ENCODE peak calls at places on chromosome 4, in four cellular contexts. K, S, T and Q are unnamed samples.

GRCh38 chr4:132572210-132572609 is 576.9 kb upstream of the PCDH10 start:
- DNase-seq in K (peak), S (no peak), T (no peak), Q (no peak)

GRCh38 chr4:88382621-88383020 is 4.0 kb downstream of the HERC6 start:
- DNase-seq in K (no peak), S (no peak), T (peak), Q (no peak)

GRCh38 chr4:160180206-160180605 is 1077.3 kb downstream of the RAPGEF2 start:
- DNase-seq in K (peak), S (no peak), T (no peak), Q (peak)

GRCh38 chr4:48602222-48602621 is 112.2 kb downstream of the ZAR1 start:
- DNase-seq in K (peak), S (no peak), T (no peak), Q (no peak)

GRCh38 chr4:2787230-2788100 is 5.4 kb upstream of the SH3BP2 start:
- DNase-seq in K (no peak), S (peak), T (no peak), Q (no peak)

GRCh38 chr4:184400375-184400870 is 73.9 kb downstream of the IRF2 start:
- DNase-seq in K (peak), S (no peak), T (no peak), Q (no peak)

GRCh38 chr4:28082686-28083390 is 1222.2 kb downstream of the STIM2 start:
- DNase-seq in K (no peak), S (no peak), T (no peak), Q (no peak)

GRCh38 chr4:66275381-66276060 is 605.2 kb upstream of the EPHA5 start:
- DNase-seq in K (no peak), S (no peak), T (no peak), Q (no peak)

GRCh38 chr4:188534917-188535316 is 395.7 kb downstream of the TRIML1 start:
- DNase-seq in K (no peak), S (no peak), T (no peak), Q (peak)

GRCh38 chr4:56857601-56858301 is 36.2 kb upstream of the SPINK2 start:
- DNase-seq in K (no peak), S (no peak), T (no peak), Q (no peak)

GRCh38 chr4:22339491-22339890 is 176.4 kb downstream of the ADGRA3 start:
- DNase-seq in K (no peak), S (no peak), T (no peak), Q (no peak)

GRCh38 chr4:135917016-135917415 is 1615.3 kb downstream of the PCDH18 start:
- DNase-seq in K (no peak), S (no peak), T (no peak), Q (no peak)

GRCh38 chr4:174362340-174362739 is 78.6 kb downstream of the CEP44 start:
- DNase-seq in K (no peak), S (no peak), T (no peak), Q (no peak)

GRCh38 chr4:121122661-121123060 is 41.5 kb downstream of the TNIP3 start:
- DNase-seq in K (no peak), S (no peak), T (no peak), Q (no peak)

GRCh38 chr4:146521543-146522097 is at the start of gene SLC10A7:
- DNase-seq in K (peak), S (peak), T (peak), Q (no peak)

GRCh38 chr4:139316733-139317132 is 14.5 kb upstream of the NDUFC1 start:
- DNase-seq in K (no peak), S (no peak), T (no peak), Q (no peak)

GRCh38 chr4:113811329-113811728 is 49.8 kb upstream of the CAMK2D start:
- DNase-seq in K (no peak), S (no peak), T (no peak), Q (no peak)

GRCh38 chr4:42302348-42302747 is 94.9 kb upstream of the SHISA3 start:
- DNase-seq in K (no peak), S (no peak), T (no peak), Q (no peak)

GRCh38 chr4:32858971-32859370 is 2138.8 kb downstream of the PCDH7 start:
- DNase-seq in K (peak), S (no peak), T (no peak), Q (peak)

GRCh38 chr4:3641501-3641900 is 109.3 kb upstream of the LRPAP1 start:
- DNase-seq in K (no peak), S (no peak), T (no peak), Q (no peak)

GRCh38 chr4:176270669-176271068 is 1.6 kb upstream of the ASB5 start:
- DNase-seq in K (peak), S (peak), T (no peak), Q (peak)

GRCh38 chr4:53676402-53676871 is 85.2 kb upstream of the LNX1 start:
- DNase-seq in K (no peak), S (no peak), T (no peak), Q (no peak)

GRCh38 chr4:120007171-120007894 is 59.3 kb downstream of the MAD2L1 start:
- DNase-seq in K (peak), S (no peak), T (no peak), Q (no peak)

GRCh38 chr4:10278071-10278470 is 161.5 kb upstream of the WDR1 start:
- DNase-seq in K (no peak), S (no peak), T (no peak), Q (no peak)

GRCh38 chr4:8215641-8216442 is 16.8 kb downstream of the SH3TC1 start:
- DNase-seq in K (no peak), S (no peak), T (no peak), Q (no peak)

GRCh38 chr4:8911311-8912088 is 39.9 kb upstream of the HMX1 start:
- DNase-seq in K (no peak), S (peak), T (no peak), Q (no peak)

GRCh38 chr4:153785830-153786721 is 2.8 kb downstream of the SFRP2 start:
- DNase-seq in K (no peak), S (no peak), T (no peak), Q (peak)

GRCh38 chr4:164188236-164188635 is 565.7 kb upstream of the SMIM31 start:
- DNase-seq in K (no peak), S (no peak), T (no peak), Q (no peak)

GRCh38 chr4:153345011-153345981 is 808 bp downstream of the MND1 start:
- DNase-seq in K (no peak), S (peak), T (no peak), Q (no peak)

GRCh38 chr4:146525754-146526153 is 4.0 kb upstream of the SLC10A7 start:
- DNase-seq in K (no peak), S (no peak), T (no peak), Q (no peak)

GRCh38 chr4:110088670-110089069 is 109.7 kb downstream of the ELOVL6 start:
- DNase-seq in K (no peak), S (no peak), T (no peak), Q (no peak)

GRCh38 chr4:48949518-48950207 is 36.4 kb upstream of the CWH43 start:
- DNase-seq in K (no peak), S (no peak), T (no peak), Q (no peak)

GRCh38 chr4:7727727-7728126 is 211.9 kb downstream of the AFAP1 start:
- DNase-seq in K (no peak), S (no peak), T (no peak), Q (no peak)

GRCh38 chr4:169818063-169818679 is 60.4 kb upstream of the HPF1 start:
- DNase-seq in K (no peak), S (no peak), T (no peak), Q (no peak)

GRCh38 chr4:40307627-40308497 is 27.3 kb upstream of the CHRNA9 start:
- DNase-seq in K (no peak), S (peak), T (peak), Q (no peak)

GRCh38 chr4:169337510-169337909 is 66.8 kb upstream of the SH3RF1 start:
- DNase-seq in K (no peak), S (no peak), T (no peak), Q (peak)

GRCh38 chr4:76526585-76526990 is 91.6 kb downstream of the SHROOM3 start:
- DNase-seq in K (peak), S (no peak), T (no peak), Q (peak)

GRCh38 chr4:1240721-1241465 is 8.0 kb downstream of the CTBP1 start:
- DNase-seq in K (no peak), S (peak), T (no peak), Q (no peak)

GRCh38 chr4:95732061-95732460 is 107.8 kb upstream of the PDHA2 start:
- DNase-seq in K (peak), S (no peak), T (no peak), Q (peak)

DNA sequence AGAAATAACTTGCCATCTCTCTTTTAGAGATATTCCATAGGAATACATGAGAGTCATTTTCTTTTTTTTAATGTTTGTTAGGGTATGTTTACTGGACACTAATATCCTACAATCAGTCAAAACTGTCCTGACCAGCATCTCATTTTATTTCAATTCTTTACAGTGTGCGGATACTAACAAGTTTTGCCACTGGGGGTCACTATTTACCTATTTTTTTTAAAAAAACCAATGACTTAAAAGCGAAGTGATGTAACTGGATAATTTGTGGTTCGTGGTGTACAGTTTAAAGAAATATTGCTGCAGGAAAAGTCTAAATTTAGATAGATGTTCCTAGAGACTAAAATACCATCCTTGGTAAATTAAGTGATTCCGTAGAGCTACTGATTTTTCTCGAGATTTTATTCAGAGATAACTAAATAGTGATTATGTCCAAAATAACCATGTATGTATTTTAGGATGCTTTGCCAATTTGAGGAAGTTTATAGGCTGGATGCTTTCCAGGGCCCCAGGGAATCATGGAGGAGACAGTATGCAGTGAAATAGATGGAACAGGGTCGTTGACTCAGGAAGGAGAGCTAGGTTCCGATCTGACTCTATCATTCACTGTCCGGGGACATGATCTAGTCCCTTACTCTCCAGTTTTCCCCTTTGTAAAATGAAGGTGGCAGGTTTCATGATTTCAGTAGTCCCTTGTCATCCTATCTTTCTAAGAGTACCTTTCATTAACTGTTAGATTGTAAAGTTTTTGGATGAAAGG is 34.0 kb upstream of the GNPDA2 start:
- DNase-seq in K (no peak), S (no peak), T (no peak), Q (no peak)
- TF ChIP-seq CTCF in K (peak), S (peak), T (peak), Q (peak)

DNA sequence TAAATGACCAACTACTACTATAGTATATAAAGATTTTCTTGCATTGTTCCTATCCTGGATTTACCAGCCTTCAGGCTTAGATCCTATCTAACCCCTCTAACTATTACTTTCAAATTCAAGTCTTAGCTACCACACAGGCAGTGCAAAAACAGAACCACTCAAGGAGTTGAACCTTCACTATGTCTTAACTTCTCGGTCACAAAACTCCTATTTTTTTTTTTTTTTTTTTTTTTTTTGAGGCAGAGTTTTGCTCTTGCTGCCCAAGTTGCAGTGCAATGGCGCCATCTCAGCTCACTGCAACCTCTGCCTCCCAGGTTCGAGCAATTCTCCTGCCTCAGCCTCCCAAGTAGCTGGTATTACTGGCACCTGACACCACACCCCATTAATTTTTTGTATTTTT is 6.3 kb upstream of the FAM200B start:
- DNase-seq in K (no peak), S (no peak), T (no peak), Q (no peak)
- TF ChIP-seq CTCF in K (no peak), S (no peak), T (no peak), Q (peak)

GRCh38 chr4:186485621-186486062 is 69.7 kb downstream of the MTNR1A start:
- DNase-seq in K (no peak), S (no peak), T (no peak), Q (no peak)
- TF ChIP-seq CTCF in K (peak), S (no peak), T (no peak), Q (peak)

DNA sequence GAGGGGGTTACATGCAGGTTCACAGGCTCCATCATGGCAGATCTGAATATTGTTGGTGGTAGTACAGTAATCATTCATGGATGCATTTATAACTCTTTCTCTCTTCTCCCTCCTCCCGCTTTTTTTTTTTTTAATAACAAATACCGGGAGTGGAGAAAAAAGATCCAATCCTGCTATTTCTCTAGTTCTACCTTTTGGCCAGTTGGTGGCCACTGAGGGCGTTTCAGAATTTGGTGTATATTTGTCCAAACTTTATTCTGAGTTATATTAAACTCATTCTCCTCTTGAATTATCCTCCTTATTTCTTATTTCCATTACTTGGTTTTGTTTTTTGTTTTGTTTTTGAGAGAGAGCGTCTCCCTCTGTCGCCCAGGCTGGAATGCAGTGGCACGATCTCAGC is 74.8 kb downstream of the HMGB2 start:
- DNase-seq in K (no peak), S (no peak), T (no peak), Q (no peak)
- TF ChIP-seq CTCF in K (no peak), S (no peak), T (no peak), Q (peak)

DNA sequence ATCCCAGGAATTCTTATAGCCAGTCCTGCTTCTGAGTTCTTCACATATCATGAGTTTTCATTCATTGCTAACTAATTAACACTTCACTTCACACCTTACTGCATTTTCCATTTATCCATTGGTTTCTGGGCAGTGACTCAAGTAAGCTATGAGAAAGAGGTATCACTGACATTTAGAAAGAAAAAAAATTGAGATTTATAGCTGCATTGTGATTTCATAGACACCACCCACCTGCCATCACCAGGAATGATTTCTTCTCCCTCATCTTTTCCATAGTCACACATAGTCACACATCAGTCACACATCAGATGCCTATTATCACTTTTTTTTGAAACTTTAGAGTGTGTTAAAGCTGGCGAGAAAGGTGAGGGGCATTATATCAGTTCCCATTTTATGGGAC is 121.8 kb downstream of the SLC39A8 start:
- DNase-seq in K (no peak), S (no peak), T (no peak), Q (no peak)
- TF ChIP-seq CTCF in K (no peak), S (no peak), T (no peak), Q (no peak)